ENCODE peak calls at places on chromosomes 13 and 19, in five cellular contexts. N, R, B, G and Z are unnamed samples.

GRCh38 chr19:2289714-2290435 is 7.9 kb upstream of the PEAK3 start:
- DNase-seq in G (peak), B (peak), N (no peak), R (no peak), Z (peak)

GRCh38 chr13:109697936-109698335 is 88.4 kb downstream of the IRS2 start:
- DNase-seq in G (no peak), N (no peak), B (no peak), R (no peak), Z (no peak)

GRCh38 chr19:31554360-31554759 is 205.1 kb upstream of the TSHZ3 start:
- DNase-seq in B (no peak), G (no peak), R (no peak), N (no peak), Z (no peak)

GRCh38 chr13:37295046-37295445 is 189.6 kb upstream of the CSNK1A1L start:
- DNase-seq in N (no peak), B (no peak), R (no peak), G (no peak), Z (no peak)

GRCh38 chr13:63370101-63370500 is 1954.5 kb upstream of the PCDH20 start:
- DNase-seq in G (no peak), N (no peak), R (no peak), B (no peak), Z (no peak)

GRCh38 chr19:1513492-1514294 is 874 bp upstream of the ADAMTSL5 start:
- DNase-seq in G (peak), N (no peak), R (no peak), B (peak), Z (peak)

GRCh38 chr19:49019242-49019932 is 2.5 kb upstream of the LHB start:
- DNase-seq in B (peak), G (peak), N (no peak), R (peak), Z (peak)

GRCh38 chr19:49712397-49712859 is 21.5 kb downstream of the CPT1C start:
- DNase-seq in R (no peak), N (no peak), B (no peak), G (no peak), Z (no peak)

GRCh38 chr13:95865080-95865597 is 188.1 kb downstream of the UGGT2 start:
- DNase-seq in G (no peak), B (no peak), N (no peak), R (no peak), Z (no peak)

GRCh38 chr13:102402292-102402691 is 444 bp upstream of the FGF14 start:
- DNase-seq in N (peak), R (no peak), B (peak), G (no peak), Z (no peak)